ENCODE peak calls at places on chromosomes 5 and 9, in eight cellular contexts. C, I, Z, Y, W, E, G and N are unnamed samples.

GRCh38 chr5:109003928-109004327 is 256.2 kb downstream of the FER start:
- DNase-seq in C (no peak), I (no peak), Z (no peak), Y (no peak), W (no peak), E (no peak), G (no peak), N (peak)

GRCh38 chr9:99822596-99823391 is 1.1 kb downstream of the NR4A3 start:
- DNase-seq in C (peak), I (no peak), Z (no peak), Y (peak), W (peak), E (no peak), G (peak), N (peak)

GRCh38 chr5:154756203-154756870 is 1.2 kb downstream of the LARP1 start:
- DNase-seq in C (no peak), I (no peak), Z (no peak), Y (no peak), W (no peak), E (no peak), G (peak), N (peak)

GRCh38 chr9:117916291-117916690 is 212.1 kb downstream of the TLR4 start:
- DNase-seq in C (no peak), I (no peak), Z (no peak), Y (no peak), W (no peak), E (no peak), G (no peak), N (no peak)

GRCh38 chr9:86708918-86709835 is 238.1 kb downstream of the GAS1 start:
- DNase-seq in C (no peak), I (no peak), Z (no peak), Y (no peak), W (no peak), E (no peak), G (no peak), N (no peak)

GRCh38 chr5:77262685-77263084 is 52.2 kb downstream of the PDE8B start:
- DNase-seq in C (no peak), I (no peak), Z (no peak), Y (no peak), W (no peak), E (no peak), G (no peak), N (no peak)

GRCh38 chr5:171661146-171661545 is 124.5 kb upstream of the SMIM23 start:
- DNase-seq in C (no peak), I (no peak), Z (no peak), Y (no peak), W (no peak), E (no peak), G (no peak), N (no peak)

GRCh38 chr9:38281917-38282316 is 110.6 kb upstream of the ALDH1B1 start:
- DNase-seq in C (no peak), I (no peak), Z (no peak), Y (no peak), W (no peak), E (no peak), G (no peak), N (no peak)

GRCh38 chr9:20623748-20624124 is 1.4 kb upstream of the MLLT3 start:
- DNase-seq in C (no peak), I (no peak), Z (no peak), Y (no peak), W (peak), E (no peak), G (no peak), N (no peak)

GRCh38 chr9:97706246-97706645 is 9.1 kb upstream of the XPA start:
- DNase-seq in C (no peak), I (no peak), Z (no peak), Y (no peak), W (peak), E (no peak), G (no peak), N (no peak)

GRCh38 chr5:151717390-151717789 is 30.7 kb upstream of the SPARC start:
- DNase-seq in C (no peak), I (no peak), Z (no peak), Y (no peak), W (no peak), E (no peak), G (no peak), N (no peak)

GRCh38 chr9:135463140-135463539 is 16.4 kb upstream of the PPP1R26 start:
- DNase-seq in C (no peak), I (no peak), Z (no peak), Y (peak), W (peak), E (no peak), G (no peak), N (no peak)

GRCh38 chr5:149526855-149527590 is 24.2 kb downstream of the CSNK1A1 start:
- DNase-seq in C (no peak), I (no peak), Z (no peak), Y (no peak), W (no peak), E (no peak), G (no peak), N (no peak)

GRCh38 chr5:135072357-135073247 is 38.6 kb upstream of the PITX1 start:
- DNase-seq in C (no peak), I (no peak), Z (no peak), Y (no peak), W (no peak), E (no peak), G (no peak), N (no peak)

GRCh38 chr5:97142521-97143254 is at the start of gene LIX1:
- DNase-seq in C (peak), I (no peak), Z (no peak), Y (peak), W (peak), E (no peak), G (no peak), N (peak)

GRCh38 chr9:120708526-120709224 is 5.6 kb downstream of the MEGF9 start:
- DNase-seq in C (no peak), I (no peak), Z (peak), Y (peak), W (peak), E (no peak), G (no peak), N (no peak)

GRCh38 chr9:16131269-16131668 is 578.4 kb downstream of the CCDC171 start:
- DNase-seq in C (no peak), I (no peak), Z (no peak), Y (no peak), W (peak), E (no peak), G (no peak), N (no peak)

GRCh38 chr9:137422668-137423000 is 328 bp downstream of the EXD3 start:
- DNase-seq in C (peak), I (no peak), Z (no peak), Y (no peak), W (no peak), E (no peak), G (no peak), N (peak)

GRCh38 chr5:1342268-1342667 is 2.6 kb downstream of the CLPTM1L start:
- DNase-seq in C (no peak), I (no peak), Z (no peak), Y (no peak), W (no peak), E (no peak), G (no peak), N (no peak)
- H3K4me3 ChIP-seq in C (no peak), I (no peak), Z (no peak), Y (no peak), W (no peak), E (no peak), G (no peak), N (no peak)

GRCh38 chr9:123999668-124000067 is 11.9 kb upstream of the LHX2 start:
- DNase-seq in C (no peak), I (no peak), Z (no peak), Y (no peak), W (no peak), E (no peak), G (no peak), N (no peak)

GRCh38 chr9:124000161-124000783 is 11.3 kb upstream of the LHX2 start:
- DNase-seq in C (no peak), I (no peak), Z (no peak), Y (no peak), W (no peak), E (no peak), G (no peak), N (no peak)

GRCh38 chr9:124001865-124002525 is 9.6 kb upstream of the LHX2 start:
- DNase-seq in C (no peak), I (no peak), Z (no peak), Y (no peak), W (no peak), E (no peak), G (no peak), N (no peak)

GRCh38 chr9:124001445-124001799 is 10.1 kb upstream of the LHX2 start:
- DNase-seq in C (no peak), I (no peak), Z (no peak), Y (no peak), W (no peak), E (no peak), G (no peak), N (no peak)

GRCh38 chr9:124000784-124001444 is 10.7 kb upstream of the LHX2 start:
- DNase-seq in C (no peak), I (no peak), Z (no peak), Y (no peak), W (no peak), E (no peak), G (no peak), N (no peak)
- TF ChIP-seq CTCF in C (no peak), I (no peak), Z (no peak), Y (no peak), W (no peak), E (no peak), G (no peak), N (no peak)

DNA sequence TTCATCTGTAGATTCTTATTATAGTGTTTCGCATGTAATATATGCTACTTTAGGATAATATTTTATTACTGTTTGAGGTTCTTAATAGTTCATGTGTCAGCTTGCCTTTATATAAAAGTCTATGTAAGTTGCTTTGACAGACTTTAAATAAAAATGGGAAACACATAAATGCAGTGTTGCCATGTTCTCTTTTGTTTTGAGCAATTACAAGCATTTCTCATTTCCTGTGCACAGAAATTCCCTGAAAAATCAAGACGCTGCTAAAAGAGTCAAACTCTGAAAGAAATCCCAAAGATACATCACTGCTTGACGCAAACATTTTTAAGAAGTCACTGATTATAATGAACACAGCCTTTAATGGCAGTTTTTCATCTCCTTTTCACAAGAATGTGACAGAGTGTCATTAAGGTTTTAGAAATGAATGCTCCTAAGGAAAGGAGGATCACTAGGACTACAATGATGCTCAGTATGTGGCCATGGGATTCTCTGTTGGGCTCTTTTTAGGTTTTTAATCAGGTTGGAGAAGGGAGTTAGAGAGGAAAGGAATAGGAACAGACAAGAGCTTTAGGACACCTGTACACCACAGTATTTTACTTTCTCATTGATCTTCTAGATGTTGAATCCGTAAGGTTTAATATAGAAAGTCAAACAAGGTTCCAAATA is 29.4 kb downstream of the ZCCHC7 start:
- DNase-seq in C (no peak), I (no peak), Z (no peak), Y (no peak), W (no peak), E (no peak), G (no peak), N (no peak)
- H3K4me3 ChIP-seq in C (no peak), I (no peak), Z (no peak), Y (no peak), W (no peak), E (no peak), G (no peak), N (no peak)

DNA sequence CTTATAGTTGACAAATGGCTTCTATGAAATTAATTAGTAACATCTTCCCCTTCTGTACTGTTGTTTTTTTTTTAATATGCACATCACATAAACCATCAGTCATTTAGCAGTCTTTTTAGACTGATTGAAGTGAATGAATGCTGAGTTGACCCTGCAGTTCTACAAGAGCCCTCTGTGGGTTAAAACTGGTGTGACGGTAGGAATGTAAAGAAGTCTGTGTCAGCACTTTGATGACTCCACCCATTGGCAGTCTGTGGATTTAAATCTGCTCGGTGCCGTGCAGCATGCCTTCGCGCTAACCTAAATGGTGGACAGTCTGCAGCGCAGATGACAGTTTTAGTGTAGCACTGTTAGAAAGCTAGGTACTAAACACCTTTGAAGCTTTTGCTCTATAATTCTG is 3.1 kb downstream of the GTF3C4 start:
- DNase-seq in C (no peak), I (no peak), Z (no peak), Y (peak), W (peak), E (no peak), G (no peak), N (peak)
- TF ChIP-seq CTCF in C (no peak), I (peak), Z (no peak), Y (no peak), W (no peak), E (peak), G (no peak), N (peak)

GRCh38 chr9:22005700-22006605 is 3.2 kb downstream of the CDKN2B start:
- DNase-seq in C (no peak), I (no peak), Z (no peak), Y (no peak), W (peak), E (no peak), G (no peak), N (no peak)
- H3K4me3 ChIP-seq in C (no peak), I (no peak), Z (no peak), Y (peak), W (peak), E (peak), G (no peak), N (no peak)

GRCh38 chr9:74777136-74777879 is 110.4 kb downstream of the TRPM6 start:
- DNase-seq in C (peak), I (peak), Z (no peak), Y (peak), W (peak), E (no peak), G (peak), N (peak)
- TF ChIP-seq CTCF in C (peak), I (peak), Z (peak), Y (peak), W (peak), E (peak), G (peak), N (peak)